ENCODE peak calls at places on chromosomes 12 and 14, in ten cellular contexts. A is stomach, M is right cardiac atrium, E is left colon, H is astrocyte, R is NCI-H1694, B is LoVo, C is activated T-cell treated with anti-CD3 and anti-CD28 coated beads for 24 hours, S is GM12892, F is GM06990. W is an unnamed sample.
A peak's percentile ranks its signal among the peaks of the same experiment; 100 is the strongest.

GRCh38 chr12:6199531-6200265 is 502 bp upstream of the CD9 start:
- DNase-seq in H (no peak), M (peak; percentile 77), A (no peak), E (peak; percentile 75), F (no peak), C (no peak), R (peak; percentile 78), S (no peak), B (peak; percentile 53), W (no peak)

GRCh38 chr12:42482086-42482819 is 107.3 kb downstream of the PRICKLE1 start:
- DNase-seq in S (no peak), A (peak; percentile 72), E (peak; percentile 16), B (no peak), R (no peak), M (peak; percentile 73), F (no peak), C (no peak), H (peak; percentile 61), W (peak; percentile 52)

GRCh38 chr12:123253606-123254459 is 17.8 kb downstream of the CDK2AP1 start:
- DNase-seq in C (no peak), S (no peak), M (peak; percentile 59), B (no peak), F (no peak), A (peak; percentile 68), R (peak; percentile 45), E (no peak), H (no peak), W (no peak)

GRCh38 chr12:14716848-14717444 is 20.5 kb upstream of the GUCY2C start:
- DNase-seq in B (peak; percentile 53), H (peak; percentile 8), S (peak; percentile 21), F (peak; percentile 26), E (peak; percentile 54), C (peak; percentile 26), R (peak; percentile 32), A (peak; percentile 38), M (no peak), W (peak; percentile 49)

GRCh38 chr14:22885975-22886374 is 3.0 kb downstream of the REM2 start:
- DNase-seq in B (no peak), M (no peak), S (no peak), A (no peak), R (no peak), E (no peak), H (no peak), F (no peak), C (no peak), W (no peak)

GRCh38 chr12:92786045-92786444 is 83.3 kb downstream of the PLEKHG7 start:
- DNase-seq in C (no peak), H (peak; percentile 56), R (no peak), F (no peak), B (no peak), S (no peak), A (no peak), M (no peak), E (no peak), W (no peak)

GRCh38 chr14:22976620-22977433 is 5.5 kb downstream of the AJUBA start:
- DNase-seq in H (no peak), F (no peak), B (peak; percentile 61), M (no peak), S (no peak), C (no peak), A (peak; percentile 48), R (no peak), E (no peak), W (peak; percentile 69)

GRCh38 chr14:51652168-51653095 is 722 bp downstream of the FRMD6 start:
- DNase-seq in B (no peak), C (peak; percentile 16), A (peak; percentile 38), M (peak; percentile 41), F (no peak), H (no peak), E (peak; percentile 48), R (no peak), S (peak; percentile 34), W (no peak)

GRCh38 chr14:93402951-93403350 is 27.8 kb upstream of the UNC79 start:
- DNase-seq in H (no peak), M (no peak), A (no peak), B (no peak), S (no peak), F (no peak), R (no peak), E (no peak), C (no peak), W (no peak)

GRCh38 chr12:442235-442884 is 17.4 kb upstream of the B4GALNT3 start:
- DNase-seq in M (no peak), B (peak; percentile 59), S (no peak), R (peak; percentile 52), A (peak; percentile 69), F (no peak), C (peak; percentile 16), H (no peak), E (peak; percentile 47), W (peak; percentile 51)

GRCh38 chr14:53751650-53752049 is 205.0 kb downstream of the BMP4 start:
- DNase-seq in C (no peak), F (no peak), S (no peak), B (no peak), H (no peak), A (no peak), R (no peak), M (peak; percentile 11), E (no peak), W (no peak)

GRCh38 chr14:56300495-56300894 is 182.3 kb downstream of the PELI2 start:
- DNase-seq in F (no peak), A (no peak), S (no peak), C (no peak), R (no peak), H (peak; percentile 78), M (no peak), E (no peak), B (no peak), W (no peak)

GRCh38 chr12:30928356-30929264 is 2.1 kb downstream of the TSPAN11 start:
- DNase-seq in H (no peak), E (no peak), A (no peak), B (no peak), R (no peak), M (no peak), C (no peak), F (no peak), S (no peak), W (no peak)

GRCh38 chr12:110304061-110304551 is 23.1 kb downstream of the ATP2A2 start:
- DNase-seq in S (no peak), B (no peak), E (no peak), R (no peak), H (peak; percentile 55), F (no peak), C (no peak), M (no peak), A (no peak), W (no peak)

GRCh38 chr14:89368490-89369477 is 48.2 kb downstream of the FOXN3 start:
- DNase-seq in C (no peak), R (no peak), A (peak; percentile 50), M (no peak), F (no peak), S (no peak), B (no peak), H (no peak), E (no peak), W (peak; percentile 88)

GRCh38 chr14:75648066-75648838 is 12.4 kb downstream of the ERG28 start:
- DNase-seq in A (peak; percentile 75), E (no peak), B (peak; percentile 29), H (peak; percentile 97), C (no peak), R (no peak), F (no peak), S (no peak), M (peak; percentile 59), W (peak; percentile 94)

GRCh38 chr12:15854916-15855315 is 27.3 kb upstream of the STRAP start:
- DNase-seq in A (no peak), E (no peak), B (no peak), H (no peak), S (no peak), C (no peak), F (no peak), R (no peak), M (no peak), W (no peak)

GRCh38 chr14:59944909-59945308 is 25.0 kb downstream of the LRRC9 start:
- DNase-seq in E (no peak), A (no peak), M (no peak), S (no peak), F (no peak), C (no peak), R (no peak), B (no peak), H (no peak), W (no peak)

GRCh38 chr14:25049559-25050493 is at the start of gene STXBP6:
- DNase-seq in E (peak; percentile 82), C (no peak), A (peak; percentile 77), H (peak; percentile 54), M (peak; percentile 76), F (peak; percentile 24), R (no peak), B (peak; percentile 73), S (peak; percentile 25), W (peak; percentile 67)

GRCh38 chr12:39402922-39403321 is 40.0 kb downstream of the KIF21A start:
- DNase-seq in H (no peak), C (no peak), A (no peak), S (no peak), M (no peak), B (no peak), R (no peak), F (peak; percentile 13), E (no peak), W (no peak)

GRCh38 chr12:80622271-80622670 is 85.2 kb upstream of the MYF6 start:
- DNase-seq in A (no peak), F (no peak), H (no peak), R (no peak), E (no peak), S (no peak), C (no peak), B (no peak), M (no peak), W (no peak)

GRCh38 chr12:109130755-109131521 is 14.6 kb downstream of the ACACB start:
- DNase-seq in R (no peak), C (no peak), H (no peak), F (no peak), M (peak; percentile 82), E (no peak), A (peak; percentile 71), B (no peak), S (no peak), W (peak; percentile 93)

GRCh38 chr12:6822461-6823135 is 977 bp downstream of the GPR162 start:
- DNase-seq in H (no peak), F (no peak), C (no peak), E (no peak), S (no peak), M (no peak), B (no peak), R (no peak), A (no peak), W (no peak)

GRCh38 chr14:74610866-74611671 is 968 bp downstream of the LTBP2 start:
- DNase-seq in F (no peak), E (no peak), H (no peak), C (no peak), R (no peak), M (no peak), S (no peak), A (no peak), B (no peak), W (no peak)

GRCh38 chr12:95701275-95701674 is 89.3 kb downstream of the NTN4 start:
- DNase-seq in R (no peak), E (no peak), C (no peak), M (no peak), S (no peak), H (peak; percentile 30), F (no peak), A (no peak), B (no peak), W (no peak)

GRCh38 chr12:111436811-111437210 is 31.1 kb downstream of the SH2B3 start:
- DNase-seq in E (no peak), A (no peak), H (no peak), M (no peak), R (no peak), S (no peak), B (no peak), F (no peak), C (no peak), W (no peak)

GRCh38 chr12:94169966-94170689 is 21.8 kb downstream of the PLXNC1 start:
- DNase-seq in F (no peak), E (no peak), M (no peak), A (no peak), B (no peak), R (no peak), S (no peak), C (no peak), H (no peak), W (no peak)

GRCh38 chr12:10641735-10642500 is 28.5 kb upstream of the MAGOHB start:
- DNase-seq in S (no peak), H (peak; percentile 40), F (no peak), C (no peak), R (no peak), A (no peak), E (no peak), M (no peak), B (peak; percentile 10), W (no peak)

W was measured in left lobe of liver.